ENCODE peak calls at places on chromosomes 7 and 10, in seven cellular contexts. One of them, this sample, is unnamed.
A peak's percentile ranks its signal among the peaks of the same experiment; 100 is the strongest.

GRCh38 chr7:87411186-87411585 is 64.3 kb downstream of the ABCB4 start:
- DNase-seq in C1 segment of cervical spinal cord: no peak
- DNase-seq in sciatic nerve: no peak
- DNase-seq in NCI-H2029: no peak
- DNase-seq in small intestine: no peak
- DNase-seq in NCI-H1092 treated with DMSO at 0.1 percent for 48 hours: no peak
- DNase-seq in NCI-H1436: no peak
- DNase-seq in this sample: no peak

GRCh38 chr10:99975942-99976809 is 33.6 kb downstream of the DNMBP start:
- DNase-seq in NCI-H1436: no peak
- DNase-seq in NCI-H2029: no peak
- DNase-seq in NCI-H1092 treated with DMSO at 0.1 percent for 48 hours: no peak
- DNase-seq in C1 segment of cervical spinal cord: no peak
- DNase-seq in small intestine: peak; percentile 27
- DNase-seq in sciatic nerve: no peak
- DNase-seq in this sample: no peak

GRCh38 chr10:29987471-29987870 is 71.9 kb downstream of the JCAD start:
- DNase-seq in C1 segment of cervical spinal cord: no peak
- DNase-seq in NCI-H1436: no peak
- DNase-seq in sciatic nerve: no peak
- DNase-seq in small intestine: no peak
- DNase-seq in NCI-H2029: no peak
- DNase-seq in NCI-H1092 treated with DMSO at 0.1 percent for 48 hours: no peak
- DNase-seq in this sample: no peak

GRCh38 chr7:74454059-74454947 is 597 bp downstream of the GTF2IRD1 start:
- DNase-seq in sciatic nerve: no peak
- DNase-seq in NCI-H1092 treated with DMSO at 0.1 percent for 48 hours: no peak
- DNase-seq in NCI-H2029: no peak
- DNase-seq in NCI-H1436: no peak
- DNase-seq in small intestine: no peak
- DNase-seq in C1 segment of cervical spinal cord: peak; percentile 57
- DNase-seq in this sample: no peak

GRCh38 chr10:122404576-122404975 is 30.1 kb downstream of the PLEKHA1 start:
- DNase-seq in C1 segment of cervical spinal cord: no peak
- DNase-seq in NCI-H2029: no peak
- DNase-seq in NCI-H1436: no peak
- DNase-seq in small intestine: no peak
- DNase-seq in NCI-H1092 treated with DMSO at 0.1 percent for 48 hours: no peak
- DNase-seq in sciatic nerve: no peak
- DNase-seq in this sample: no peak

GRCh38 chr10:37246637-37247036 is 121.2 kb downstream of the ANKRD30A start:
- DNase-seq in sciatic nerve: no peak
- DNase-seq in C1 segment of cervical spinal cord: no peak
- DNase-seq in NCI-H1092 treated with DMSO at 0.1 percent for 48 hours: no peak
- DNase-seq in small intestine: no peak
- DNase-seq in NCI-H2029: no peak
- DNase-seq in NCI-H1436: no peak
- DNase-seq in this sample: no peak

GRCh38 chr10:112713411-112713810 is 236.6 kb upstream of the TCF7L2 start:
- DNase-seq in NCI-H2029: no peak
- DNase-seq in NCI-H1436: no peak
- DNase-seq in small intestine: no peak
- DNase-seq in NCI-H1092 treated with DMSO at 0.1 percent for 48 hours: no peak
- DNase-seq in C1 segment of cervical spinal cord: no peak
- DNase-seq in sciatic nerve: no peak
- DNase-seq in this sample: no peak

GRCh38 chr7:50681451-50682045 is 101.1 kb downstream of the GRB10 start:
- DNase-seq in NCI-H1436: no peak
- DNase-seq in C1 segment of cervical spinal cord: no peak
- DNase-seq in NCI-H1092 treated with DMSO at 0.1 percent for 48 hours: peak; percentile 34
- DNase-seq in NCI-H2029: peak; percentile 81
- DNase-seq in sciatic nerve: no peak
- DNase-seq in small intestine: peak; percentile 70
- DNase-seq in this sample: no peak

GRCh38 chr7:135168001-135168400 is 2.5 kb downstream of the CYREN start:
- DNase-seq in small intestine: peak; percentile 19
- DNase-seq in sciatic nerve: no peak
- DNase-seq in NCI-H2029: no peak
- DNase-seq in NCI-H1436: no peak
- DNase-seq in NCI-H1092 treated with DMSO at 0.1 percent for 48 hours: no peak
- DNase-seq in C1 segment of cervical spinal cord: no peak
- DNase-seq in this sample: no peak

GRCh38 chr10:16483241-16483917 is 38.3 kb downstream of the C1QL3 start:
- DNase-seq in NCI-H2029: no peak
- DNase-seq in C1 segment of cervical spinal cord: no peak
- DNase-seq in sciatic nerve: no peak
- DNase-seq in small intestine: no peak
- DNase-seq in NCI-H1436: no peak
- DNase-seq in NCI-H1092 treated with DMSO at 0.1 percent for 48 hours: no peak
- DNase-seq in this sample: no peak

GRCh38 chr10:69406302-69406811 is 10.4 kb downstream of the TACR2 start:
- DNase-seq in NCI-H2029: no peak
- DNase-seq in NCI-H1092 treated with DMSO at 0.1 percent for 48 hours: no peak
- DNase-seq in C1 segment of cervical spinal cord: no peak
- DNase-seq in NCI-H1436: no peak
- DNase-seq in small intestine: no peak
- DNase-seq in sciatic nerve: no peak
- DNase-seq in this sample: no peak

This sample was measured in NCI-H1417 treated with DMSO at 0.1 percent for 48 hours.